ENCODE peak calls at places on chromosomes 5 and 9, in six cellular contexts. W is IMR-90, F is astrocyte of the spinal cord, G is endodermal cell, C is fibroblast of pulmonary artery, D is astrocyte. Z is an unnamed sample.

GRCh38 chr5:39151731-39152130 is 67.6 kb downstream of the FYB1 start:
- DNase-seq in G (no peak), W (no peak), C (no peak), D (no peak), F (no peak), Z (no peak)

GRCh38 chr5:57094753-57095683 is 78.8 kb upstream of the GPBP1 start:
- DNase-seq in D (no peak), F (no peak), W (no peak), G (peak), C (peak), Z (no peak)

GRCh38 chr9:123201083-123201482 is 67.3 kb downstream of the STRBP start:
- DNase-seq in C (no peak), W (no peak), G (no peak), F (no peak), D (no peak), Z (no peak)

GRCh38 chr5:122907238-122907637 is 61.8 kb downstream of the SNX24 start:
- DNase-seq in G (no peak), C (peak), W (peak), F (peak), D (peak), Z (no peak)

GRCh38 chr5:60102961-60103683 is 209.6 kb upstream of the PDE4D start:
- DNase-seq in D (peak), F (peak), C (peak), W (no peak), G (no peak), Z (no peak)

GRCh38 chr5:23825196-23825595 is 317.8 kb downstream of the PRDM9 start:
- DNase-seq in C (no peak), W (no peak), F (no peak), G (no peak), D (no peak), Z (no peak)

GRCh38 chr5:169650701-169651331 is 13.7 kb downstream of the DOCK2 start:
- DNase-seq in W (peak), C (peak), G (no peak), F (peak), D (peak), Z (no peak)

GRCh38 chr9:122128432-122129343 is 30.9 kb downstream of the NDUFA8 start:
- DNase-seq in D (no peak), C (no peak), W (no peak), F (no peak), G (peak), Z (no peak)

GRCh38 chr9:133199648-133200321 is 9.3 kb downstream of the OBP2B start:
- DNase-seq in G (peak), C (no peak), D (no peak), W (no peak), F (no peak), Z (peak)
- H3K4me3 ChIP-seq in G (no peak), C (no peak), D (no peak), W (no peak), F (no peak), Z (no peak)

GRCh38 chr9:131594906-131595675 is 49.8 kb downstream of the PRRT1B start:
- DNase-seq in G (peak), F (no peak), C (no peak), D (no peak), W (no peak), Z (no peak)
- H3K4me3 ChIP-seq in G (no peak), F (no peak), C (no peak), D (no peak), W (no peak), Z (no peak)

DNA sequence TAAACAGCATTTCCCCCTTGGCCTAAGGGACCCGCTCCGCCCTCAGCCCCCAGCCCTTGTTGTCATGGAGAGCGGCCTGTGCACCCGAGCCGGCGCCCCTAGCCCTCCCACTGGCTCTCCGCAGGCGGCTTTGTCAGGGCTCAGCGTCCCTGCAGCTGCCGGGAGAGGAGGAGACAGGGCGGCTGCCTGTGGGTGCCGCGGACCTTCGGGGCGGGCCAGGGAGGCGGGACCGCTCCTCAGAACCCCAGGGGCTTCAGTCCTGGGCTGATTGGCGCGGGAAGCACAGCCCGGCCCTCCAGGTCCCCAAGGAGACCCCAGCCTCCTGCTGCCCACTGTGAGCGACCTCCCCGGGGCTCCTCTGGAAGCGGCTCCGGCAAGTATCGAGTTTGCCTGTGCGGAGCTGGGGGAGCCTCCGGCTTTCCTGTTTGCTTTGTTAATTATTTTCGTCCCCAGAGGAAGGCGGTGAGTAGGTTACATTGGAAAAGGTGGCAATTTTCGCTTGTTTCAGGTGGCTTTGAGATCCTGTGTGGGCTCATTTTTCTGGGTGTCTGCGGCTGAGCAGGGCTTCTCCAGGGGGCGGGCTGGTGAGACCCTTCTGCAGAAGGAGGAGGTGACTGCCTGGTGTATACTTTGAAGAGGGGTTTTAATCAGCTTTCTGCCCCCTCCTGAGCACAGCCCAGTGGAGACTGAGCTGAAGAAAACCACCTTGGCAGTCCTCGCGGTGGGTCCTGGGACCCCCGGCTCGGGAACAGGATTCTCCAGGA is at the start of gene FGD3:
- DNase-seq in D (peak), F (no peak), C (no peak), G (peak), W (no peak), Z (peak)
- H3K4me3 ChIP-seq in D (peak), F (peak), C (peak), G (peak), W (no peak), Z (peak)

GRCh38 chr9:97307091-97307490 is 368 bp upstream of the CCDC180 start:
- DNase-seq in D (peak), G (peak), C (peak), W (peak), F (peak), Z (peak)
- H3K4me3 ChIP-seq in D (peak), G (peak), C (peak), W (no peak), F (peak), Z (no peak)

GRCh38 chr5:78587081-78587774 is 61.3 kb downstream of the LHFPL2 start:
- DNase-seq in C (no peak), G (no peak), F (no peak), D (no peak), W (no peak), Z (no peak)

GRCh38 chr5:78589928-78590327 is 58.6 kb downstream of the LHFPL2 start:
- DNase-seq in G (no peak), W (no peak), C (no peak), D (no peak), F (no peak), Z (no peak)

GRCh38 chr5:78588517-78588916 is 60.1 kb downstream of the LHFPL2 start:
- DNase-seq in F (no peak), C (no peak), D (no peak), G (no peak), W (no peak), Z (no peak)

GRCh38 chr5:78587775-78588291 is 60.7 kb downstream of the LHFPL2 start:
- DNase-seq in F (peak), W (peak), G (no peak), D (peak), C (peak), Z (no peak)

DNA sequence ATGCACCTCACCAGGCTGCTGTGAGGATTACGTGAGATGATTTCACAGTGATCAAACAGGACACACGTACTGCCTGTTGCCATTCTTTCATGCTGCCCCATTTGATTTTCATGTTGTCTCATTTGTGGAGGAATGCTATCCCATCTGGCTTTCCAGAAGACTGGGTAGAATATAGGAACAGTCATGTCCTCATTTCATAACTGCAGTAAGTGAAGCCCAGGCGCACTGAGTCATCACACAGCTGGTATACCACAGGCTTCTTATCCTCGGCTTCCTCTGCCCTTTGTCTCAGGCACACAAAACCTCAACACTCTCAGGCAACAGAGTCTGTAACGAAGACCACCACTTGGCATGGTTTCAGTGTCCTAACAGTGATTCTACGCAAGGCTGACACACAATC is 62.3 kb downstream of the LHFPL2 start:
- DNase-seq in W (peak), D (peak), C (peak), F (peak), G (no peak), Z (no peak)
- H3K4me3 ChIP-seq in W (no peak), D (no peak), C (no peak), F (no peak), G (peak), Z (no peak)

Z was measured in H7.